ENCODE peak calls at places on chromosomes 16 and 17, in four cellular contexts. One of them, this sample, is unnamed.
A peak's percentile ranks its signal among the peaks of the same experiment; 100 is the strongest.

GRCh38 chr16:89324056-89325010 is 106.8 kb downstream of the ZNF778 start:
- DNase-seq in HepG2: no peak
- DNase-seq in K562: no peak
- DNase-seq in GM12878: peak; percentile 90
- DNase-seq in this sample: no peak

GRCh38 chr16:27326738-27327585 is 13.2 kb downstream of the IL4R start:
- DNase-seq in HepG2: peak; percentile 81
- DNase-seq in K562: no peak
- DNase-seq in GM12878: no peak
- DNase-seq in this sample: peak; percentile 89

GRCh38 chr17:18031955-18032354 is 7.0 kb downstream of the ATPAF2 start:
- DNase-seq in HepG2: no peak
- DNase-seq in K562: no peak
- DNase-seq in GM12878: no peak
- DNase-seq in this sample: no peak

GRCh38 chr16:11405331-11406176 is 60.3 kb downstream of the RMI2 start:
- DNase-seq in HepG2: peak; percentile 67
- DNase-seq in K562: peak; percentile 63
- DNase-seq in GM12878: no peak
- DNase-seq in this sample: peak; percentile 87

GRCh38 chr17:72702136-72702735 is 390.3 kb downstream of the SLC39A11 start:
- DNase-seq in HepG2: peak; percentile 91
- DNase-seq in K562: no peak
- DNase-seq in GM12878: no peak
- DNase-seq in this sample: no peak

GRCh38 chr17:74785096-74785980 is 9.2 kb upstream of the NAT9 start:
- DNase-seq in HepG2: no peak
- DNase-seq in K562: no peak
- DNase-seq in GM12878: no peak
- DNase-seq in this sample: no peak

GRCh38 chr17:36689089-36689667 is 87.8 kb downstream of the MRM1 start:
- DNase-seq in HepG2: no peak
- DNase-seq in K562: no peak
- DNase-seq in GM12878: no peak
- DNase-seq in this sample: no peak

GRCh38 chr16:81293909-81294802 is 20.6 kb upstream of the GAN start:
- DNase-seq in HepG2: no peak
- DNase-seq in K562: no peak
- DNase-seq in GM12878: no peak
- DNase-seq in this sample: no peak

GRCh38 chr17:48631693-48632578 is 5.8 kb upstream of the HOXB9 start:
- DNase-seq in HepG2: no peak
- DNase-seq in K562: no peak
- DNase-seq in GM12878: no peak
- DNase-seq in this sample: peak; percentile 19

GRCh38 chr17:48630925-48631692 is 5.0 kb upstream of the HOXB9 start:
- DNase-seq in HepG2: no peak
- DNase-seq in K562: peak; percentile 91
- DNase-seq in GM12878: no peak
- DNase-seq in this sample: peak; percentile 7

GRCh38 chr17:48634446-48635208 is 8.5 kb upstream of the HOXB9 start:
- DNase-seq in HepG2: no peak
- DNase-seq in K562: no peak
- DNase-seq in GM12878: no peak
- DNase-seq in this sample: no peak

GRCh38 chr17:48632579-48633265 is 6.6 kb upstream of the HOXB9 start:
- DNase-seq in HepG2: no peak
- DNase-seq in K562: no peak
- DNase-seq in GM12878: no peak
- DNase-seq in this sample: peak; percentile 11

DNA sequence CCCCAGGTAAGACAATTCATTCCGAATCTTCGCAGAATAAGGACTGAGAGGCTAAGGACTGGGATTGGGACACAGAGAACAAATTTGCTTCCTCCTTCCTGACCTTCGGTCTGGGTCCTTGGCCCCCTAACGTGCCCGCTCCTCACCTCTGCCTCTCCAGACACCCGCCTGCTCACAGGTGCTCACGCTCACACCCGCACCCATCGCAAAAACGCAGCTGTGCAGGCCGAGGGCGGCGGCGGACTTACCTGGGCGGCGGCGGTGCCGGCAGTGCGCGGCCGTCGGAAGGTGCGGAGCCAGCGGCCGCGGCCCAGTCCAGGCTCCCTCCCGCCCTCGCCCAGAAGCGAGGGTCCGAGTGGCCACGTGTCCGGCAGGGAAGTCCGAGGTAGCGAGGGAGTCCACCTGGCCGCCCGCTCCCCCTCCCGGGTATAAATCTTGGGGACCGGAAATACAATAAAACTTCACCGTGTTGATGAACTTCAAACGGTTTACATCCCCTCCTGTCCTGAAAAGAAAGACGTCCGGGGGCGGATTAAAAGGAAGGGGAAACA is 7.2 kb upstream of the HOXB9 start:
- DNase-seq in HepG2: no peak
- DNase-seq in K562: no peak
- DNase-seq in GM12878: no peak
- DNase-seq in this sample: peak; percentile 46
- TF ChIP-seq EZH2 in HepG2: no peak
- TF ChIP-seq EZH2 in K562: no peak
- TF ChIP-seq EZH2 in GM12878: no peak
- TF ChIP-seq EZH2 in this sample: peak; percentile 77

DNA sequence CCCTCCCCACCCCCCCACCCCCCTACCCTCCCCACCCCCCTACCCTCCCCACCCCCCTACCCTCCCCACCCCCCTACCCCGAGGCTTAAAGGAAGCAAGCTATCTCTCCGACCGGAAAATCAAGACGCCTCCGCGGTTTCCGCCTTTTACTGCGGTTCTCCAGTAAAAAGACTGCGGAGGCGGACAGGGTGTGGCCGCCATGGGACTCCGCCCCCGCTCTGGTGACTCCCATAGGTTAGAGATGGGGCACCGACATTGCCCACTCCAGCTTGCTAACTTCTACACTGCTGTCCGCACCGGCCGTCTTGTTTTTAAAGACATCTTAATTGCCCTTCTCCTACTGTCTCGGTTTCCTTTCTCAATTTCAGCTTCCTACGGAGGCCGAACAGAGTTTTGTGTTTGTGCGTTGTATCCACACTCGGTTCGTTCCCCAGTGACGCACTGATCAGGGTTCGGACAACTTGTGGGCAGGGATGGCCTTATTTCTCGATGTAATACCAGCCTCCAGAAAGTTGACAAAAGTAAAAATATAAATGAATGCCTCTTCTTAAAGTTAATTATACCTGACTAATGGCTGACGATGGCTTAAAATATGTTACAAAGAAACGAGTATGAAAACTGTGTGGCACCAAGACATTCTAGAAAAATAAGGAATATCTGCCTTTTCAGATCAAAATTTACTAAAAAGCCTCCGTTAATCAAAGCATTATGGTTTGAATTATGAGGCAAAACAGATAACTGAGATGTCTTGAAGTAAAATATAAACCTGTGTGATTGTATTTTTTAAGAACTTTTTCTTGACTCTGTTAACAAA is 1.1 kb upstream of the ZNF200 start:
- DNase-seq in HepG2: no peak
- DNase-seq in K562: peak; percentile 66
- DNase-seq in GM12878: no peak
- DNase-seq in this sample: peak; percentile 72
- TF ChIP-seq JUNB in HepG2: no peak
- TF ChIP-seq JUNB in K562: no peak
- TF ChIP-seq JUNB in GM12878: no peak
- TF ChIP-seq JUNB in this sample: no peak

DNA sequence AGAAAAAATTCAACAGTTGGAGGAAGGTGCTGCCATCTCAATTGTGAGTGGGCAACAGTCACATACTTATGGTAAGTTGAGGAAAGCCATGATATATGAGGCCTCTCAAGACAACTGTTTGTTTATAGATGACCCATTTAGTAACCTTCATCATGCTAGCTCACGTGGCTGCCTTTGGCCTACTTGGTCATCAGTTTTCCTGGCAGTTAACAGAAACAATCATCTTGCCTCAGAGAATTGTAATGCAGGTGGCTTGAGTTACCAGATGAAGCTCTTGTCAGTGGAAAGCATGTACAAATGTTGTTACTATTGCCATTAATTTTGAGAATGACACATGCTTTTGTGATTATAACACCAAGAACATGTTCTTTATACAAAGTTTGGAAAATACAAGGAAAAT is 14.7 kb downstream of the TPPP3 start:
- DNase-seq in HepG2: no peak
- DNase-seq in K562: no peak
- DNase-seq in GM12878: no peak
- DNase-seq in this sample: no peak
- TF ChIP-seq REST in HepG2: no peak
- TF ChIP-seq REST in K562: no peak
- TF ChIP-seq REST in GM12878: no peak
- TF ChIP-seq REST in this sample: no peak

GRCh38 chr16:87502308-87502969 is 9.6 kb upstream of the ZCCHC14 start:
- DNase-seq in HepG2: no peak
- DNase-seq in K562: no peak
- DNase-seq in GM12878: no peak
- DNase-seq in this sample: no peak

GRCh38 chr16:87506423-87507350 is 13.9 kb upstream of the ZCCHC14 start:
- DNase-seq in HepG2: peak; percentile 78
- DNase-seq in K562: no peak
- DNase-seq in GM12878: no peak
- DNase-seq in this sample: no peak

GRCh38 chr16:87505834-87506233 is 13.0 kb upstream of the ZCCHC14 start:
- DNase-seq in HepG2: no peak
- DNase-seq in K562: no peak
- DNase-seq in GM12878: no peak
- DNase-seq in this sample: no peak

GRCh38 chr16:87507351-87508069 is 14.7 kb upstream of the ZCCHC14 start:
- DNase-seq in HepG2: no peak
- DNase-seq in K562: no peak
- DNase-seq in GM12878: no peak
- DNase-seq in this sample: no peak
- TF ChIP-seq EZH2 in HepG2: no peak
- TF ChIP-seq EZH2 in K562: no peak
- TF ChIP-seq EZH2 in GM12878: no peak
- TF ChIP-seq EZH2 in this sample: no peak